ENCODE peak calls at places on chromosomes 13 and 19, in five cellular contexts. Q is astrocyte of the spinal cord, F is AG04450, H is fibroblast of the aortic adventitia, J is Peyer's patch. M is an unnamed sample.

GRCh38 chr19:52231154-52231565 is 38.2 kb upstream of the ZNF766 start:
- DNase-seq in H (peak; percentile 20), J (no peak), Q (no peak), F (no peak), M (no peak)

GRCh38 chr19:38134538-38135149 is 89.4 kb downstream of the DPF1 start:
- DNase-seq in F (no peak), H (peak; percentile 57), J (peak; percentile 55), Q (peak; percentile 28), M (no peak)

GRCh38 chr19:4533334-4533733 is 1.7 kb downstream of the PLIN5 start:
- DNase-seq in Q (no peak), H (no peak), J (no peak), F (no peak), M (no peak)

GRCh38 chr13:66402546-66402945 is 827.6 kb downstream of the PCDH9 start:
- DNase-seq in H (no peak), J (no peak), F (no peak), Q (no peak), M (no peak)

GRCh38 chr13:71629167-71629566 is 237.8 kb downstream of the DACH1 start:
- DNase-seq in Q (no peak), J (no peak), H (no peak), F (no peak), M (no peak)

GRCh38 chr13:45276887-45277286 is 64.1 kb downstream of the TPT1 start:
- DNase-seq in Q (no peak), H (no peak), J (no peak), F (no peak), M (no peak)

GRCh38 chr19:48994035-48994386 is 324 bp downstream of the RUVBL2 start:
- DNase-seq in J (no peak), Q (no peak), H (no peak), F (no peak), M (no peak)

GRCh38 chr13:29081036-29081435 is 260.9 kb downstream of the MTUS2 start:
- DNase-seq in F (no peak), J (no peak), Q (no peak), H (no peak), M (no peak)

GRCh38 chr19:34475026-34475974 is 6.3 kb upstream of the WTIP start:
- DNase-seq in J (no peak), H (peak; percentile 89), F (peak; percentile 61), Q (peak; percentile 81), M (no peak)

GRCh38 chr13:111531505-111531904 is 211.1 kb downstream of the TEX29 start:
- DNase-seq in F (no peak), H (no peak), J (no peak), Q (no peak), M (no peak)
- TF ChIP-seq CTCF in F (no peak), H (no peak), J (no peak), Q (no peak), M (no peak)

DNA sequence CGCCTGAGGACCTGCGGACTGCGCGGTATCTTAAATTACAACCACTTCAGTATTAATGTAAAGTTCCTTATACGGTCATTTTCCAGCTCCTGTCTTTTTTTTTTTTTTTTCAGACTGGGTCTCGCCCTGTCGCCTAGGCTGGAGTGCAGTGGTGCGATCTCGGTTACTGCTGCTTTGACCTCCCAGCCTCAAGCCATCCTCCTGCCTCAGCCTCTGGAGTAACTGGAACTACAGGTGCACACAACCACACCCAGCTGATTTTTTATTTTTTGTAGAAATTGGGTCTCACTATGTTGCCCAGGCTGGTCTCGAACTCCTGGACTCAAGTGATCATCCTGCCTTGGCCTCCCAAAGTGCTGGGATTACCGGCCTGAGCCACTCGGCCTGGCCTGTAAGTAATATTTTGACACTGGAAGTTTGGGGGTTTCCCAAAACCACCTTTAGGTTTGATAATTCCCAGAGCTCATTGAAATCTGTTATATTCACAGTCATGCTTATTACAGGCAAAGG is 406 bp upstream of the EID2B start:
- DNase-seq in F (no peak), Q (no peak), H (no peak), J (peak; percentile 25), M (no peak)
- TF ChIP-seq CTCF in F (no peak), Q (no peak), H (no peak), J (no peak), M (no peak)

GRCh38 chr13:46310066-46310465 is 77.0 kb downstream of the RUBCNL start:
- DNase-seq in Q (no peak), H (no peak), J (no peak), F (no peak), M (no peak)

GRCh38 chr13:46304546-46304945 is 82.5 kb downstream of the RUBCNL start:
- DNase-seq in J (no peak), Q (no peak), H (no peak), F (no peak), M (no peak)

GRCh38 chr13:46311217-46311616 is 75.8 kb downstream of the RUBCNL start:
- DNase-seq in J (no peak), F (no peak), Q (no peak), H (no peak), M (no peak)

GRCh38 chr13:46303743-46304385 is 83.2 kb downstream of the RUBCNL start:
- DNase-seq in H (no peak), F (no peak), Q (no peak), J (no peak), M (no peak)

GRCh38 chr13:46307554-46307953 is 79.5 kb downstream of the RUBCNL start:
- DNase-seq in F (no peak), J (no peak), H (no peak), Q (peak; percentile 15), M (no peak)
- TF ChIP-seq CTCF in F (no peak), J (no peak), H (no peak), Q (no peak), M (no peak)

GRCh38 chr19:7337380-7338194 is 11.2 kb upstream of the ARHGEF18 start:
- DNase-seq in F (no peak), J (peak; percentile 90), Q (no peak), H (no peak), M (peak; percentile 66)
- TF ChIP-seq CTCF in F (no peak), J (no peak), Q (no peak), H (no peak), M (no peak)

GRCh38 chr13:80033286-80033685 is 307.6 kb downstream of the SPRY2 start:
- DNase-seq in H (no peak), F (no peak), Q (no peak), J (no peak), M (no peak)

GRCh38 chr13:80029170-80029569 is 311.8 kb downstream of the SPRY2 start:
- DNase-seq in H (no peak), F (no peak), J (no peak), Q (no peak), M (no peak)

GRCh38 chr13:80035096-80035495 is 305.8 kb downstream of the SPRY2 start:
- DNase-seq in J (no peak), H (peak; percentile 74), Q (no peak), F (no peak), M (no peak)

GRCh38 chr13:80030491-80030890 is 310.4 kb downstream of the SPRY2 start:
- DNase-seq in H (no peak), Q (no peak), J (peak; percentile 55), F (no peak), M (no peak)
- TF ChIP-seq CTCF in H (no peak), Q (peak; percentile 28), J (peak; percentile 44), F (no peak), M (no peak)

GRCh38 chr13:102571075-102571474 is 25.7 kb upstream of the TPP2 start:
- DNase-seq in Q (no peak), F (no peak), H (no peak), J (no peak), M (no peak)
- TF ChIP-seq CTCF in Q (peak; percentile 12), F (peak; percentile 11), H (no peak), J (no peak), M (no peak)

DNA sequence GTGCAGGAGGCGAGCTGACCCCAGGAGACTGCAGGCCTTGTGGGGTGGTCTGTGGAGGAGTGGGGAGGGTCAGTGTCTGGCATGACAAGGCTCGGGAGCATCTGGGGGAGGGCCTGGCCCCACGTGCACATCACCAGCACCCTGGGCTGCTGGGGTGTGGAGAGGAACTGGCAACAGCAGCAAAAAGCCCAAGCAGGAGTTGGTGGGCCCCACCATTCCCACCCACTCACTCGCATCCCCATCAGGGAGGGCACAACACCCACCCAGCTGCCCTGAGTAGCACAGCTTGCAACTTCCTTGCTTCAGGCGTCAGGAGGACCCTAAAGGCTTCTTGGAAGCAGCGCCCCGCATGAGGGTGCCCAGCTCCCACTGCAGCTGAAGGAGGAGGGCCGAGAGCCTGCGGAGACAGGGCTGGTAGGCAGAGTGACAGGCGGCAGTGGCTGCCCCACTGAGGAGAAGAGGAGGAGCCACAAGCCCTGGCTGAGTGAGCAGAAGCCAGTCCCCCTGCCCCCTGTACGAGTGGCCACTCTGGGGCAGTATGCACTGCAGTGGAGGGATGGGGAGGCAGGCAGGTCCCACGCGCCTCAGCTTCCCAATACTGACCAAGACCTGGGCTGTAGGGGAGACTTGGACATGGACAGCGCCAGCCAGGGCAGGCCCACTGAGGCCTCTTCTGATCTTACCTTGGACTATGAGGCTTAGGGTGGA is 26.5 kb downstream of the ELL start:
- DNase-seq in H (no peak), J (no peak), Q (no peak), F (no peak), M (no peak)
- TF ChIP-seq CTCF in H (no peak), J (no peak), Q (no peak), F (no peak), M (no peak)

M was measured in activated B cell treated with CpG ODN at 0.5 μM for 24 hours.